ENCODE peak calls at places on chromosomes 7 and 10, in ten cellular contexts. F is WTC11; T is pancreas; H is right lobe of liver; M is kidney glomerular epithelial cell; I is stimulated activated CD4-positive, alpha-beta T cell treated with anti-CD3 and anti-CD28 coated beads, TNF-alpha, amount 100 ng/mL, for 4 hours; B is astrocyte of the cerebellum; N is activated CD4-positive, alpha-beta T cell treated with anti-CD3 and anti-CD28 coated beads for 4 hours; A is NCI-H526; S is AG20443. L is an unnamed sample.

GRCh38 chr7:30330134-30331111 is 46.0 kb downstream of the ZNRF2 start:
- DNase-seq in S (no peak), M (no peak), A (peak), T (no peak), F (no peak), B (no peak), H (no peak), N (no peak), I (no peak), L (no peak)

GRCh38 chr10:132891994-132892393 is 50.4 kb downstream of the CFAP46 start:
- DNase-seq in H (no peak), M (peak), B (no peak), A (no peak), F (no peak), I (no peak), S (no peak), N (no peak), T (no peak), L (no peak)

GRCh38 chr7:121406-121805 is 71.0 kb upstream of the FAM20C start:
- DNase-seq in I (no peak), S (no peak), A (no peak), N (no peak), T (no peak), M (no peak), B (no peak), H (no peak), F (no peak), L (no peak)

GRCh38 chr10:119025336-119025735 is 4.2 kb upstream of the NANOS1 start:
- DNase-seq in I (no peak), N (no peak), B (peak), M (peak), A (no peak), F (no peak), H (peak), S (peak), T (peak), L (peak)

GRCh38 chr7:30572212-30572839 is 22.4 kb upstream of the GARS1 start:
- DNase-seq in H (no peak), N (no peak), F (no peak), A (no peak), M (no peak), B (no peak), I (no peak), S (no peak), T (no peak), L (no peak)

GRCh38 chr10:127006453-127006852 is 101.2 kb downstream of the DOCK1 start:
- DNase-seq in S (no peak), N (no peak), A (no peak), F (no peak), H (no peak), T (no peak), M (no peak), B (no peak), I (no peak), L (no peak)

GRCh38 chr7:159033473-159033825 is 111.2 kb downstream of the VIPR2 start:
- DNase-seq in N (no peak), B (no peak), H (no peak), S (no peak), A (no peak), M (no peak), I (no peak), T (no peak), F (no peak), L (no peak)

GRCh38 chr10:29023678-29024077 is 265.2 kb upstream of the LYZL1 start:
- DNase-seq in F (no peak), T (no peak), H (no peak), I (no peak), B (no peak), A (no peak), N (no peak), S (peak), M (no peak), L (no peak)

GRCh38 chr7:42624471-42624870 is 287.4 kb downstream of the C7orf25 start:
- DNase-seq in H (no peak), S (peak), A (no peak), T (no peak), M (no peak), F (no peak), I (no peak), N (no peak), B (no peak), L (no peak)